ENCODE peak calls at places on chromosomes 12 and 14, in five cellular contexts. D, U, O, Z and G are unnamed samples.

GRCh38 chr12:76762556-76762955 is 1.4 kb upstream of the ZDHHC17 start:
- DNase-seq in O (no peak), Z (no peak), D (no peak), U (no peak), G (no peak)

GRCh38 chr12:40224439-40225291 is at the start of gene LRRK2:
- DNase-seq in U (peak; percentile 80), Z (peak; percentile 91), O (peak; percentile 84), D (peak; percentile 68), G (peak; percentile 69)

GRCh38 chr14:38186217-38186616 is 21.5 kb upstream of the SSTR1 start:
- DNase-seq in D (no peak), U (no peak), O (no peak), Z (no peak), G (no peak)

GRCh38 chr12:78966926-78967325 is 102.4 kb downstream of the SYT1 start:
- DNase-seq in U (no peak), O (no peak), D (no peak), Z (no peak), G (no peak)

GRCh38 chr12:93870020-93870795 is 193.0 kb downstream of the CRADD start:
- DNase-seq in Z (no peak), O (no peak), U (no peak), D (no peak), G (no peak)

GRCh38 chr12:25152055-25152454 is 42.9 kb downstream of the DNAI7 start:
- DNase-seq in D (no peak), Z (no peak), U (no peak), O (no peak), G (no peak)

GRCh38 chr12:20369164-20370000 is 1.0 kb downstream of the PDE3A start:
- DNase-seq in Z (peak; percentile 62), U (peak; percentile 49), O (peak; percentile 71), D (peak; percentile 14), G (peak; percentile 44)

GRCh38 chr14:105894978-105895881 is 368.8 kb downstream of the TMEM121 start:
- DNase-seq in Z (peak; percentile 45), O (no peak), U (no peak), D (no peak), G (no peak)

GRCh38 chr12:65810036-65810435 is 14.2 kb upstream of the HMGA2 start:
- DNase-seq in U (no peak), Z (no peak), O (no peak), D (no peak), G (no peak)

GRCh38 chr14:29144598-29144997 is 378.0 kb downstream of the FOXG1 start:
- DNase-seq in U (no peak), Z (no peak), O (no peak), D (no peak), G (no peak)

GRCh38 chr12:71763682-71764379 is 9.2 kb downstream of the RAB21 start:
- DNase-seq in D (no peak), O (no peak), U (no peak), Z (no peak), G (no peak)

GRCh38 chr14:29925736-29926135 is 1.9 kb downstream of the PRKD1 start:
- DNase-seq in D (no peak), Z (no peak), U (no peak), O (no peak), G (no peak)

GRCh38 chr14:34018564-34019244 is 67.8 kb upstream of the EGLN3 start:
- DNase-seq in U (no peak), O (peak; percentile 45), Z (no peak), D (no peak), G (peak; percentile 30)

GRCh38 chr14:73725116-73726024 is 11.2 kb upstream of the PNMA1 start:
- DNase-seq in U (no peak), D (no peak), O (no peak), Z (no peak), G (peak; percentile 3)

GRCh38 chr14:77040995-77041744 is 12.7 kb upstream of the IRF2BPL start:
- DNase-seq in O (no peak), Z (no peak), U (no peak), D (no peak), G (no peak)

GRCh38 chr14:77040309-77040994 is 11.9 kb upstream of the IRF2BPL start:
- DNase-seq in U (peak; percentile 100), O (peak; percentile 100), Z (peak; percentile 98), D (peak; percentile 97), G (peak; percentile 99)

GRCh38 chr14:77039285-77040058 is 11.0 kb upstream of the IRF2BPL start:
- DNase-seq in O (peak; percentile 39), Z (no peak), U (no peak), D (no peak), G (no peak)

GRCh38 chr14:77037886-77038511 is 9.5 kb upstream of the IRF2BPL start:
- DNase-seq in U (no peak), O (peak; percentile 68), D (no peak), Z (no peak), G (no peak)

GRCh38 chr14:77040059-77040308 is 11.5 kb upstream of the IRF2BPL start:
- DNase-seq in U (no peak), O (no peak), Z (no peak), D (no peak), G (no peak)
- H3K4me1 ChIP-seq in U (peaks cover 85% of the 10 kb centered on the region), O (peaks cover 45% of the 10 kb centered on the region), Z (peaks cover 2% of the 10 kb centered on the region), D (peaks cover 34% of the 10 kb centered on the region), G (peaks cover 93% of the 10 kb centered on the region)

DNA sequence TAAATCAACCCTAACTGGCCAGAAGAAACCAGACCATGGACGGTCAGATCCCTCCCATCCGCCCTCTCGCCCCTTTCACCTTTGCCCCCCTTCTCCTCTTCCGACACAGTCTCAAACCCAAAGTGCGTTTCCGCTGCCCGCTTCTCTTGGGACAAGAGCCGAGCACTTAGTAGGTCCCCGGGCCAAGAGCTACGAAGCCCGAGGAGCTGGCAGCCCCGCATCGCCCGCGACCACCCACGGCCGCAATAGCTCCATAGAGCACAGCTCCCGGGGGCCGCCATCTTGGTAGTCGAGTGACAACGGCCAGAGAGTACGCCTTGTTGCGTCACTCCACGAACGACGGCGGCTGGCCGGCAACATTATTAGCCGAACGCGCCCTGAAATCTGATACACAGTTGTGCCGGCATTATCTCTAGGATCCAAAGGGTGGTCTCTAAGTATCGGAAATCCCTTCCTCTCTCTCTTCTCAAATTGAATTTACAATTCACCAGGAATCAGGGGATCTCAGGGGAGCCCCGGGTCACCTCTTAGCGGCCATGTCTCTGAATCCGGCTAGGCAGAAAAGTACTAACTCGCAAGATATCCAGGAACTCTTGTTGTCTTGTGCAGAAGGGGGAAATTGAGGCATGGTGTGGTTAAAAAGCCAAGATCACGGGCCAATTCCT is at the start of gene COQ5:
- DNase-seq in D (peak; percentile 91), O (peak; percentile 88), U (peak; percentile 91), Z (peak; percentile 93), G (peak; percentile 86)
- TF ChIP-seq POLR2A in D (peak; percentile 61), O (peak; percentile 45), U (peak; percentile 76), Z (peak; percentile 72), G (peak; percentile 68)

GRCh38 chr14:36646664-36647416 is 14.8 kb upstream of the PAX9 start:
- DNase-seq in U (peak; percentile 54), Z (no peak), O (no peak), D (no peak), G (no peak)

GRCh38 chr14:36652542-36653201 is 9.0 kb upstream of the PAX9 start:
- DNase-seq in O (no peak), Z (no peak), U (no peak), D (no peak), G (no peak)

GRCh38 chr14:36649872-36650650 is 11.6 kb upstream of the PAX9 start:
- DNase-seq in U (no peak), Z (no peak), D (no peak), O (no peak), G (no peak)

GRCh38 chr14:36647827-36648753 is 13.6 kb upstream of the PAX9 start:
- DNase-seq in D (peak; percentile 41), Z (no peak), O (no peak), U (peak; percentile 52), G (no peak)

DNA sequence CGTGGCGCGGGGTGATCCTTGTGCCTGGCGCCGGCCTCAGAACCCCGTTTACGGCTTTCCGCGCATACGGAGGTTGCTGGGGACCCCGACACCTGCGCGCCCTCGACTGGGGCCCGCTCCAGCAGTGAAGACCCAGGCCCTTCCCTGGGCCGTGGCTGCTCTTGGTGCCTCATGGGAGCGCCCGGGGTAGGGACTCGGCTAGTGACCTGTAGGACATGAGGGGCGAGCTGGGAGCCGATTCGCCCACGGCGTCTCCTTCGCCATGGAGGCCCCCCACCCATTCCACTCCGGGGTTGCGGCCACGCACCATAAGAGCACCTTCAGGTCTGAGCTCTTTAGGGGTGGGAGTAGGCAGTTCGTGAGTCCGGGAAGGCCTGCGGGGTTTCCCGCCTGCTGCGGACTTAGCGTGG is 14.2 kb upstream of the PAX9 start:
- DNase-seq in U (no peak), Z (no peak), O (no peak), D (no peak), G (no peak)
- H3K4me3 ChIP-seq in U (peak overlapping the region; percentile 35), Z (peak overlapping the region; percentile 38), O (no peak overlapping the region), D (peak overlapping the region; percentile 26), G (peak overlapping the region; percentile 56)

GRCh38 chr12:122842505-122843405 is 7.5 kb downstream of the HIP1R start:
- DNase-seq in U (peak; percentile 76), Z (peak; percentile 51), D (no peak), O (no peak), G (no peak)
- H3K4me1 ChIP-seq in U (peaks cover 42% of the 10 kb centered on the region), Z (no peaks in the 10 kb centered on the region), D (peaks cover 5% of the 10 kb centered on the region), O (no peaks in the 10 kb centered on the region), G (no peaks in the 10 kb centered on the region)

GRCh38 chr12:132488127-132489077 is 1.5 kb upstream of the FBRSL1 start:
- DNase-seq in D (no peak), O (peak; percentile 40), U (no peak), Z (peak; percentile 53), G (peak; percentile 33)
- TF ChIP-seq POLR2A in D (no peak), O (no peak), U (no peak), Z (no peak), G (no peak)

DNA sequence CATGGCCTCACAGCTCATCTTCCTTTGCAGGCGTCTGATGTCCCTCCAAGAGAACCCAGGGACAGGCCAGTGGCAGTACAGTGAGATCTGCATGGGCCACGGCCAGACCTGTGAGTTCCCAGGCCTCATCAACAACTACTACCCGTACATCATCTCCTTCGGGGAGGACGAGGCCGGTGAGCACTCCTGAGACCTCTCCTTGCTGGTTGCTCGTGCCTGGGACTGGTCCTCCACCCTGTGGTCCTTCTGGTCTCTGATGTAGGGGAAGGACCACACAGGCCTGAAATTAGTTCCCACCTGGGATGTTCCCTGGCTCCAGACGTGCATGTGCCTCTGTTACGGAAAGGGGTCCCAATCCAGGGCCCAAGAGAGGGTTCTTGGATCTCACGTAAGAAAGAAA is 17.9 kb downstream of the HHIPL1 start:
- DNase-seq in Z (no peak), D (no peak), U (no peak), O (no peak), G (no peak)
- H3K4me3 ChIP-seq in Z (no peak overlapping the region), D (no peak overlapping the region), U (no peak overlapping the region), O (no peak overlapping the region), G (no peak overlapping the region)

DNA sequence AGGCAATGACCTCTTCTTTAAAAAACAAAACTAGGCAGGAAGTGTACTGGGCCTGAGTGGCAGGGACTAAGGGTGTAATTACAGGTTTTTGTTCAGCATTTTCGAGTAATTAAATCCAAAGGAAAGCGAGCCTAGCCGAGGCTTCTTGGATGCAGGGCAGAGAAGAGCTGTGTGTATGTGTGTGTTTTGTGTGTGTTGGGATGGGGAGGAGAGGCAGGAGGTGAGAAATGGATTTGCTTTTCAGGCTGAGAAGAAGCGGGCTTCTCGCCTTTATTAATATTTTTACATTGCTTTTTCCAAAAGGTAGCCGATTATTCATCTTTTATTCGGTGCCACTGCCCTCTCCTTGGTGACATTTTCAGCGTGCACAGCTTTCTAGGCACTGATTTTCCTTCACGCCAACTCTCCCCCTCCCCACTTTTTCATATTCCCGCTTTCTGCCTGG is 8.9 kb upstream of the IRF2BPL start:
- DNase-seq in U (no peak), O (no peak), Z (no peak), D (no peak), G (no peak)
- H3K4me1 ChIP-seq in U (peaks cover 78% of the 10 kb centered on the region), O (peaks cover 34% of the 10 kb centered on the region), Z (peaks cover 2% of the 10 kb centered on the region), D (peaks cover 29% of the 10 kb centered on the region), G (peaks cover 63% of the 10 kb centered on the region)

GRCh38 chr12:121825041-121825523 is 21.3 kb downstream of the SETD1B start:
- DNase-seq in D (no peak), Z (peak; percentile 58), U (no peak), O (no peak), G (no peak)
- TF ChIP-seq POLR2A in D (no peak), Z (no peak), U (no peak), O (no peak), G (no peak)